ENCODE peak calls at places on chromosomes 6 and 20, in four cellular contexts. A, P, R and O are unnamed samples.

GRCh38 chr20:13302647-13303425 is 81.8 kb downstream of the ISM1 start:
- DNase-seq in A (peak), P (peak), R (peak), O (no peak)

GRCh38 chr6:22447862-22448261 is 121.5 kb upstream of the HDGFL1 start:
- DNase-seq in A (no peak), P (no peak), R (no peak), O (no peak)

GRCh38 chr6:83068628-83069027 is 1.2 kb downstream of the DOP1A start:
- DNase-seq in A (no peak), R (no peak), P (no peak), O (no peak)

GRCh38 chr20:38599410-38599882 is 2.2 kb upstream of the ARHGAP40 start:
- DNase-seq in A (no peak), P (no peak), R (no peak), O (no peak)

GRCh38 chr20:41570552-41570951 is 47.6 kb downstream of the CHD6 start:
- DNase-seq in R (no peak), P (no peak), A (no peak), O (no peak)

GRCh38 chr6:116969211-116969863 is 92.3 kb downstream of the RFX6 start:
- DNase-seq in R (peak), A (no peak), P (peak), O (no peak)

GRCh38 chr6:40550096-40550731 is 37.0 kb downstream of the LRFN2 start:
- DNase-seq in R (peak), P (peak), A (no peak), O (no peak)

GRCh38 chr6:168381726-168382458 is 59.1 kb upstream of the SMOC2 start:
- DNase-seq in R (no peak), P (no peak), A (no peak), O (no peak)

GRCh38 chr20:58898629-58899028 is 46.1 kb downstream of the GNAS start:
- DNase-seq in A (no peak), R (no peak), P (no peak), O (no peak)

GRCh38 chr20:58899518-58899917 is 47.0 kb downstream of the GNAS start:
- DNase-seq in R (no peak), A (no peak), P (no peak), O (no peak)

GRCh38 chr20:58896820-58897219 is 44.3 kb downstream of the GNAS start:
- DNase-seq in R (no peak), P (no peak), A (no peak), O (no peak)

GRCh38 chr20:58895796-58896180 is 43.3 kb downstream of the GNAS start:
- DNase-seq in A (no peak), R (no peak), P (no peak), O (no peak)

DNA sequence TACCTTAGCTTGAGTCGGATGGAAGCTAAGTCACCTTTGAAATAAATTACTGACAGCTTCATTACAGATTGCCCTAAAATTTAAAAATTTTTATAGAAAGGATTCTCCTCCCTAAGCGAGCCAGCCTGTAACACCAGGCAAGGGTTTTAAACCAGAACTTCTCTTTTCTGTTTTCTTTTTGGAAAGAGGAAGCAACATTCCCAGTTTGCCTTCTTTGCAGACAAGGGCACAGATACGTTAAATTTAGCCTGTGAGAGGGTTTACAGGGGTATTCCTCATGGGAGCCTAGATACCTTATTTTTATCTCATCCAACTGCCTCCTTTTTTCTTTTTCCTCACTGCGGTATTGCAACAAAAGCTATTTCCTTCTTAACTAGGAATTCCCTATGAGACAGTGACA is 45.0 kb downstream of the GNAS start:
- DNase-seq in P (no peak), R (no peak), A (no peak), O (no peak)
- TF ChIP-seq CTCF in P (no peak), R (no peak), A (no peak), O (no peak)

GRCh38 chr6:164347455-164347854 is 932.9 kb downstream of the QKI start:
- DNase-seq in P (no peak), R (no peak), A (no peak), O (no peak)
- TF ChIP-seq CTCF in P (no peak), R (peak), A (no peak), O (no peak)

GRCh38 chr6:161694995-161695394 is 421.1 kb upstream of the AGPAT4 start:
- DNase-seq in P (peak), R (peak), A (no peak), O (no peak)
- TF ChIP-seq CTCF in P (peak), R (peak), A (peak), O (peak)

DNA sequence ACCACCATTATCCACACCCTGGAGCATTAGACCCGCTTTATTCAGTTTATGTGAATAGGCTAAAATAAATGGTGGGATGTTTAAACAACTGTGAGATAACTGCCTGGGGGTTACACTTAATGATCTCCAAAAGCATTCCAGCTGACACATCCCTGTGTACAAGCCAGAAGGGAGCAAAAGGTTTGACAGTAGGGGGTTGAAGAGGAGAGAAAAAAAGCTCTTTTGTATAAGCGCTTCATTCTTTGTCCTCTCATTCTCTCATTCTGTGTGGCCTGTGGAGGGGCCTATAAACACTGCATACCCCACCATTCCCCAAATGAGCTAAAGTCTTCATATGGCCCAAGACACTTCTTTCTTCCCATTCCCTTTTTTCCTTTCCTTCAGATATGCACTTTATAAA is 30.8 kb upstream of the COL21A1 start:
- DNase-seq in R (no peak), A (no peak), P (no peak), O (no peak)
- TF ChIP-seq CTCF in R (no peak), A (no peak), P (no peak), O (no peak)

GRCh38 chr6:32153252-32153834 is 598 bp upstream of the PPT2 start:
- DNase-seq in P (no peak), R (peak), A (peak), O (no peak)
- TF ChIP-seq CTCF in P (no peak), R (peak), A (peak), O (peak)

GRCh38 chr6:93447874-93448273 is 28.5 kb upstream of the EPHA7 start:
- DNase-seq in A (no peak), P (no peak), R (peak), O (no peak)
- TF ChIP-seq CTCF in A (no peak), P (no peak), R (peak), O (peak)